ENCODE peak calls at places on chromosomes 13 and 19, in seven cellular contexts. One of them, this sample, is unnamed.
A peak's percentile ranks its signal among the peaks of the same experiment; 100 is the strongest.

GRCh38 chr19:46355991-46356669 is 9.2 kb downstream of the PPP5C start:
- DNase-seq in NAMALWA: no peak
- DNase-seq in T-helper 1 cell: no peak
- DNase-seq in adipocyte: no peak
- DNase-seq in ELF-1: peak; percentile 24
- DNase-seq in dermis blood vessel endothelial cell: no peak
- DNase-seq in lower lobe of right lung: no peak
- DNase-seq in this sample: peak; percentile 31

GRCh38 chr19:6588508-6589345 is 2.2 kb downstream of the CD70 start:
- DNase-seq in dermis blood vessel endothelial cell: no peak
- DNase-seq in adipocyte: no peak
- DNase-seq in NAMALWA: peak; percentile 81
- DNase-seq in lower lobe of right lung: no peak
- DNase-seq in ELF-1: no peak
- DNase-seq in T-helper 1 cell: no peak
- DNase-seq in this sample: no peak

GRCh38 chr13:40535345-40535836 is 131.1 kb downstream of the FOXO1 start:
- DNase-seq in lower lobe of right lung: no peak
- DNase-seq in dermis blood vessel endothelial cell: no peak
- DNase-seq in NAMALWA: no peak
- DNase-seq in T-helper 1 cell: no peak
- DNase-seq in ELF-1: no peak
- DNase-seq in adipocyte: no peak
- DNase-seq in this sample: no peak

GRCh38 chr13:51158365-51158764 is 47.3 kb upstream of the C13orf42 start:
- DNase-seq in ELF-1: no peak
- DNase-seq in lower lobe of right lung: no peak
- DNase-seq in dermis blood vessel endothelial cell: no peak
- DNase-seq in T-helper 1 cell: no peak
- DNase-seq in adipocyte: no peak
- DNase-seq in NAMALWA: peak; percentile 26
- DNase-seq in this sample: no peak

GRCh38 chr19:3123956-3124355 is 11.9 kb upstream of the GNA15 start:
- DNase-seq in T-helper 1 cell: no peak
- DNase-seq in lower lobe of right lung: no peak
- DNase-seq in ELF-1: no peak
- DNase-seq in NAMALWA: no peak
- DNase-seq in dermis blood vessel endothelial cell: no peak
- DNase-seq in adipocyte: no peak
- DNase-seq in this sample: no peak

GRCh38 chr13:27830010-27830409 is 37.7 kb downstream of the GSX1 start:
- DNase-seq in lower lobe of right lung: peak; percentile 71
- DNase-seq in ELF-1: peak; percentile 83
- DNase-seq in adipocyte: peak; percentile 67
- DNase-seq in T-helper 1 cell: peak; percentile 25
- DNase-seq in dermis blood vessel endothelial cell: peak; percentile 67
- DNase-seq in NAMALWA: peak; percentile 69
- DNase-seq in this sample: peak; percentile 70

GRCh38 chr19:13002389-13002898 is 7.2 kb downstream of the NFIX start:
- DNase-seq in lower lobe of right lung: no peak
- DNase-seq in ELF-1: no peak
- DNase-seq in NAMALWA: no peak
- DNase-seq in dermis blood vessel endothelial cell: no peak
- DNase-seq in T-helper 1 cell: no peak
- DNase-seq in adipocyte: no peak
- DNase-seq in this sample: peak; percentile 62

GRCh38 chr19:13887529-13887928 is 10.6 kb downstream of the NANOS3 start:
- DNase-seq in lower lobe of right lung: no peak
- DNase-seq in dermis blood vessel endothelial cell: no peak
- DNase-seq in T-helper 1 cell: no peak
- DNase-seq in ELF-1: no peak
- DNase-seq in NAMALWA: no peak
- DNase-seq in adipocyte: no peak
- DNase-seq in this sample: no peak

GRCh38 chr13:93847162-93847561 is 620.6 kb downstream of the GPC6 start:
- DNase-seq in ELF-1: no peak
- DNase-seq in adipocyte: peak; percentile 14
- DNase-seq in dermis blood vessel endothelial cell: no peak
- DNase-seq in T-helper 1 cell: no peak
- DNase-seq in NAMALWA: no peak
- DNase-seq in lower lobe of right lung: no peak
- DNase-seq in this sample: no peak

GRCh38 chr13:48908381-48909087 is 67.2 kb upstream of the FNDC3A start:
- DNase-seq in adipocyte: peak; percentile 48
- DNase-seq in dermis blood vessel endothelial cell: no peak
- DNase-seq in ELF-1: no peak
- DNase-seq in T-helper 1 cell: no peak
- DNase-seq in NAMALWA: no peak
- DNase-seq in lower lobe of right lung: no peak
- DNase-seq in this sample: no peak